ENCODE peak calls at places on chromosomes 5 and 9, in six cellular contexts. One of them, this sample, is unnamed.

GRCh38 chr9:106286249-106286648 is 576.7 kb upstream of the ZNF462 start:
- DNase-seq in CD4-positive, alpha-beta T cell: no peak
- DNase-seq in progenitor cell of endocrine pancreas: no peak
- DNase-seq in choroid plexus epithelial cell: no peak
- DNase-seq in colonic mucosa: no peak
- DNase-seq in IMR-90: no peak
- DNase-seq in this sample: no peak

GRCh38 chr9:117725426-117725887 is 21.3 kb downstream of the TLR4 start:
- DNase-seq in IMR-90: no peak
- DNase-seq in progenitor cell of endocrine pancreas: no peak
- DNase-seq in colonic mucosa: no peak
- DNase-seq in CD4-positive, alpha-beta T cell: no peak
- DNase-seq in choroid plexus epithelial cell: peak; percentile 91
- DNase-seq in this sample: peak; percentile 27

GRCh38 chr5:150642991-150643710 is 2.7 kb downstream of the SYNPO start:
- DNase-seq in choroid plexus epithelial cell: no peak
- DNase-seq in IMR-90: no peak
- DNase-seq in progenitor cell of endocrine pancreas: no peak
- DNase-seq in colonic mucosa: no peak
- DNase-seq in CD4-positive, alpha-beta T cell: no peak
- DNase-seq in this sample: no peak

GRCh38 chr5:171494452-171495121 is 75.1 kb downstream of the FGF18 start:
- DNase-seq in colonic mucosa: peak; percentile 29
- DNase-seq in IMR-90: peak; percentile 59
- DNase-seq in progenitor cell of endocrine pancreas: no peak
- DNase-seq in choroid plexus epithelial cell: peak; percentile 86
- DNase-seq in CD4-positive, alpha-beta T cell: no peak
- DNase-seq in this sample: peak; percentile 96

GRCh38 chr5:71873202-71873601 is 154.1 kb downstream of the CARTPT start:
- DNase-seq in IMR-90: no peak
- DNase-seq in colonic mucosa: no peak
- DNase-seq in progenitor cell of endocrine pancreas: no peak
- DNase-seq in CD4-positive, alpha-beta T cell: no peak
- DNase-seq in choroid plexus epithelial cell: no peak
- DNase-seq in this sample: no peak

GRCh38 chr5:81225463-81225862 is 7.7 kb upstream of the CKMT2 start:
- DNase-seq in IMR-90: no peak
- DNase-seq in colonic mucosa: no peak
- DNase-seq in choroid plexus epithelial cell: no peak
- DNase-seq in CD4-positive, alpha-beta T cell: no peak
- DNase-seq in progenitor cell of endocrine pancreas: no peak
- DNase-seq in this sample: no peak

GRCh38 chr9:77909306-77909705 is 122.3 kb downstream of the GNAQ start:
- DNase-seq in choroid plexus epithelial cell: no peak
- DNase-seq in IMR-90: no peak
- DNase-seq in CD4-positive, alpha-beta T cell: peak; percentile 6
- DNase-seq in colonic mucosa: no peak
- DNase-seq in progenitor cell of endocrine pancreas: no peak
- DNase-seq in this sample: no peak

GRCh38 chr9:88237454-88238280 is 99.4 kb upstream of the SPATA31C2 start:
- DNase-seq in IMR-90: no peak
- DNase-seq in CD4-positive, alpha-beta T cell: no peak
- DNase-seq in choroid plexus epithelial cell: no peak
- DNase-seq in progenitor cell of endocrine pancreas: no peak
- DNase-seq in colonic mucosa: no peak
- DNase-seq in this sample: peak; percentile 3

GRCh38 chr9:70594546-70594945 is 180.1 kb upstream of the KLF9 start:
- DNase-seq in colonic mucosa: no peak
- DNase-seq in IMR-90: no peak
- DNase-seq in choroid plexus epithelial cell: peak; percentile 42
- DNase-seq in CD4-positive, alpha-beta T cell: no peak
- DNase-seq in progenitor cell of endocrine pancreas: no peak
- DNase-seq in this sample: peak; percentile 66

GRCh38 chr9:134642385-134643181 is 980 bp downstream of the COL5A1 start:
- DNase-seq in colonic mucosa: peak; percentile 59
- DNase-seq in choroid plexus epithelial cell: peak; percentile 82
- DNase-seq in IMR-90: peak; percentile 91
- DNase-seq in CD4-positive, alpha-beta T cell: no peak
- DNase-seq in progenitor cell of endocrine pancreas: no peak
- DNase-seq in this sample: peak; percentile 89

GRCh38 chr5:41815261-41815660 is 55.0 kb downstream of the OXCT1 start:
- DNase-seq in CD4-positive, alpha-beta T cell: no peak
- DNase-seq in progenitor cell of endocrine pancreas: no peak
- DNase-seq in IMR-90: no peak
- DNase-seq in colonic mucosa: no peak
- DNase-seq in choroid plexus epithelial cell: no peak
- DNase-seq in this sample: no peak

GRCh38 chr9:749712-750111 is 91.8 kb upstream of the DMRT1 start:
- DNase-seq in choroid plexus epithelial cell: peak; percentile 16
- DNase-seq in IMR-90: no peak
- DNase-seq in colonic mucosa: no peak
- DNase-seq in CD4-positive, alpha-beta T cell: no peak
- DNase-seq in progenitor cell of endocrine pancreas: no peak
- DNase-seq in this sample: no peak

GRCh38 chr5:3353561-3353960 is 242.1 kb upstream of the IRX1 start:
- DNase-seq in colonic mucosa: no peak
- DNase-seq in IMR-90: no peak
- DNase-seq in CD4-positive, alpha-beta T cell: no peak
- DNase-seq in progenitor cell of endocrine pancreas: no peak
- DNase-seq in choroid plexus epithelial cell: no peak
- DNase-seq in this sample: no peak

GRCh38 chr5:10424124-10424731 is 17.5 kb upstream of the ROPN1L start:
- DNase-seq in IMR-90: peak; percentile 44
- DNase-seq in choroid plexus epithelial cell: peak; percentile 71
- DNase-seq in progenitor cell of endocrine pancreas: no peak
- DNase-seq in CD4-positive, alpha-beta T cell: peak; percentile 19
- DNase-seq in colonic mucosa: no peak
- DNase-seq in this sample: peak; percentile 59

GRCh38 chr5:152532714-152533113 is 127.6 kb upstream of the NMUR2 start:
- DNase-seq in IMR-90: peak; percentile 56
- DNase-seq in progenitor cell of endocrine pancreas: no peak
- DNase-seq in CD4-positive, alpha-beta T cell: no peak
- DNase-seq in colonic mucosa: no peak
- DNase-seq in choroid plexus epithelial cell: peak; percentile 74
- DNase-seq in this sample: peak; percentile 70

GRCh38 chr5:86878250-86878649 is 260.5 kb downstream of the COX7C start:
- DNase-seq in colonic mucosa: no peak
- DNase-seq in progenitor cell of endocrine pancreas: no peak
- DNase-seq in choroid plexus epithelial cell: peak; percentile 45
- DNase-seq in CD4-positive, alpha-beta T cell: no peak
- DNase-seq in IMR-90: no peak
- DNase-seq in this sample: no peak

GRCh38 chr9:6506571-6506970 is 93.6 kb downstream of the UHRF2 start:
- DNase-seq in choroid plexus epithelial cell: no peak
- DNase-seq in colonic mucosa: no peak
- DNase-seq in IMR-90: peak; percentile 48
- DNase-seq in progenitor cell of endocrine pancreas: no peak
- DNase-seq in CD4-positive, alpha-beta T cell: no peak
- DNase-seq in this sample: no peak

GRCh38 chr9:105865315-105865714 is 171.0 kb downstream of the TMEM38B start:
- DNase-seq in CD4-positive, alpha-beta T cell: no peak
- DNase-seq in progenitor cell of endocrine pancreas: no peak
- DNase-seq in IMR-90: no peak
- DNase-seq in colonic mucosa: no peak
- DNase-seq in choroid plexus epithelial cell: no peak
- DNase-seq in this sample: no peak

GRCh38 chr5:1065143-1065750 is 46.6 kb downstream of the SLC12A7 start:
- DNase-seq in choroid plexus epithelial cell: no peak
- DNase-seq in CD4-positive, alpha-beta T cell: no peak
- DNase-seq in progenitor cell of endocrine pancreas: no peak
- DNase-seq in IMR-90: no peak
- DNase-seq in colonic mucosa: no peak
- DNase-seq in this sample: no peak

GRCh38 chr9:16191691-16192402 is 639.0 kb downstream of the CCDC171 start:
- DNase-seq in IMR-90: peak; percentile 87
- DNase-seq in choroid plexus epithelial cell: peak; percentile 95
- DNase-seq in progenitor cell of endocrine pancreas: peak; percentile 69
- DNase-seq in CD4-positive, alpha-beta T cell: no peak
- DNase-seq in colonic mucosa: peak; percentile 78
- DNase-seq in this sample: peak; percentile 96

GRCh38 chr9:18888241-18888794 is 144.7 kb downstream of the SAXO1 start:
- DNase-seq in IMR-90: peak; percentile 21
- DNase-seq in colonic mucosa: peak; percentile 34
- DNase-seq in progenitor cell of endocrine pancreas: no peak
- DNase-seq in CD4-positive, alpha-beta T cell: no peak
- DNase-seq in choroid plexus epithelial cell: peak; percentile 45
- DNase-seq in this sample: peak; percentile 88

GRCh38 chr9:89372230-89372816 is 54.0 kb downstream of the SECISBP2 start:
- DNase-seq in IMR-90: no peak
- DNase-seq in progenitor cell of endocrine pancreas: no peak
- DNase-seq in CD4-positive, alpha-beta T cell: peak; percentile 64
- DNase-seq in colonic mucosa: no peak
- DNase-seq in choroid plexus epithelial cell: no peak
- DNase-seq in this sample: no peak

GRCh38 chr5:74404574-74405310 is 235.8 kb downstream of the ENC1 start:
- DNase-seq in colonic mucosa: no peak
- DNase-seq in progenitor cell of endocrine pancreas: no peak
- DNase-seq in CD4-positive, alpha-beta T cell: no peak
- DNase-seq in IMR-90: no peak
- DNase-seq in choroid plexus epithelial cell: no peak
- DNase-seq in this sample: no peak

GRCh38 chr9:33025572-33026347 is 687 bp downstream of the DNAJA1 start:
- DNase-seq in choroid plexus epithelial cell: peak; percentile 54
- DNase-seq in CD4-positive, alpha-beta T cell: peak; percentile 70
- DNase-seq in IMR-90: peak; percentile 32
- DNase-seq in progenitor cell of endocrine pancreas: peak; percentile 61
- DNase-seq in colonic mucosa: peak; percentile 75
- DNase-seq in this sample: peak; percentile 41

GRCh38 chr9:37380570-37380969 is 41.9 kb upstream of the GRHPR start:
- DNase-seq in IMR-90: no peak
- DNase-seq in progenitor cell of endocrine pancreas: no peak
- DNase-seq in CD4-positive, alpha-beta T cell: no peak
- DNase-seq in choroid plexus epithelial cell: no peak
- DNase-seq in colonic mucosa: no peak
- DNase-seq in this sample: no peak

GRCh38 chr5:22852807-22853670 is at the start of gene CDH12:
- DNase-seq in IMR-90: no peak
- DNase-seq in progenitor cell of endocrine pancreas: peak; percentile 42
- DNase-seq in colonic mucosa: no peak
- DNase-seq in choroid plexus epithelial cell: peak; percentile 6
- DNase-seq in CD4-positive, alpha-beta T cell: no peak
- DNase-seq in this sample: no peak

GRCh38 chr5:34914671-34915138 is 599 bp downstream of the RAD1 start:
- DNase-seq in colonic mucosa: peak; percentile 53
- DNase-seq in CD4-positive, alpha-beta T cell: no peak
- DNase-seq in progenitor cell of endocrine pancreas: no peak
- DNase-seq in choroid plexus epithelial cell: peak; percentile 58
- DNase-seq in IMR-90: peak; percentile 29
- DNase-seq in this sample: peak; percentile 39

GRCh38 chr5:43627028-43627427 is 24.0 kb downstream of the NNT start:
- DNase-seq in CD4-positive, alpha-beta T cell: no peak
- DNase-seq in colonic mucosa: peak; percentile 34
- DNase-seq in IMR-90: peak; percentile 64
- DNase-seq in choroid plexus epithelial cell: peak; percentile 84
- DNase-seq in progenitor cell of endocrine pancreas: no peak
- DNase-seq in this sample: peak; percentile 60

GRCh38 chr5:8685704-8686103 is 816.8 kb downstream of the MTRR start:
- DNase-seq in choroid plexus epithelial cell: no peak
- DNase-seq in CD4-positive, alpha-beta T cell: no peak
- DNase-seq in IMR-90: no peak
- DNase-seq in progenitor cell of endocrine pancreas: no peak
- DNase-seq in colonic mucosa: no peak
- DNase-seq in this sample: peak; percentile 4
- TF ChIP-seq CTCF in choroid plexus epithelial cell: peak; percentile 5
- TF ChIP-seq CTCF in CD4-positive, alpha-beta T cell: no peak
- TF ChIP-seq CTCF in IMR-90: peak; percentile 4
- TF ChIP-seq CTCF in progenitor cell of endocrine pancreas: peak; percentile 36
- TF ChIP-seq CTCF in colonic mucosa: no peak
- TF ChIP-seq CTCF in this sample: no peak

GRCh38 chr9:121107041-121107440 is 32.3 kb downstream of the CNTRL start:
- DNase-seq in IMR-90: no peak
- DNase-seq in choroid plexus epithelial cell: peak; percentile 23
- DNase-seq in colonic mucosa: no peak
- DNase-seq in progenitor cell of endocrine pancreas: no peak
- DNase-seq in CD4-positive, alpha-beta T cell: no peak
- DNase-seq in this sample: peak; percentile 17
- TF ChIP-seq CTCF in IMR-90: no peak
- TF ChIP-seq CTCF in choroid plexus epithelial cell: peak; percentile 33
- TF ChIP-seq CTCF in colonic mucosa: no peak
- TF ChIP-seq CTCF in progenitor cell of endocrine pancreas: peak; percentile 23
- TF ChIP-seq CTCF in CD4-positive, alpha-beta T cell: peak; percentile 59
- TF ChIP-seq CTCF in this sample: no peak

GRCh38 chr5:97728920-97729319 is 545.9 kb upstream of the RIOK2 start:
- DNase-seq in IMR-90: peak; percentile 41
- DNase-seq in CD4-positive, alpha-beta T cell: no peak
- DNase-seq in colonic mucosa: no peak
- DNase-seq in progenitor cell of endocrine pancreas: no peak
- DNase-seq in choroid plexus epithelial cell: no peak
- DNase-seq in this sample: no peak

GRCh38 chr5:97729938-97730337 is 546.9 kb upstream of the RIOK2 start:
- DNase-seq in choroid plexus epithelial cell: no peak
- DNase-seq in CD4-positive, alpha-beta T cell: no peak
- DNase-seq in colonic mucosa: no peak
- DNase-seq in IMR-90: no peak
- DNase-seq in progenitor cell of endocrine pancreas: no peak
- DNase-seq in this sample: no peak

GRCh38 chr5:97726106-97726505 is 543.1 kb upstream of the RIOK2 start:
- DNase-seq in IMR-90: no peak
- DNase-seq in colonic mucosa: no peak
- DNase-seq in CD4-positive, alpha-beta T cell: no peak
- DNase-seq in progenitor cell of endocrine pancreas: no peak
- DNase-seq in choroid plexus epithelial cell: peak; percentile 12
- DNase-seq in this sample: no peak
- TF ChIP-seq CTCF in IMR-90: no peak
- TF ChIP-seq CTCF in colonic mucosa: no peak
- TF ChIP-seq CTCF in CD4-positive, alpha-beta T cell: no peak
- TF ChIP-seq CTCF in progenitor cell of endocrine pancreas: peak; percentile 23
- TF ChIP-seq CTCF in choroid plexus epithelial cell: no peak
- TF ChIP-seq CTCF in this sample: peak; percentile 21

GRCh38 chr5:132668706-132669454 is 4.9 kb upstream of the IL4 start:
- DNase-seq in CD4-positive, alpha-beta T cell: no peak
- DNase-seq in colonic mucosa: peak; percentile 10
- DNase-seq in choroid plexus epithelial cell: peak; percentile 10
- DNase-seq in IMR-90: no peak
- DNase-seq in progenitor cell of endocrine pancreas: no peak
- DNase-seq in this sample: no peak

GRCh38 chr5:132669455-132669820 is 4.4 kb upstream of the IL4 start:
- DNase-seq in colonic mucosa: peak; percentile 5
- DNase-seq in progenitor cell of endocrine pancreas: no peak
- DNase-seq in IMR-90: no peak
- DNase-seq in choroid plexus epithelial cell: no peak
- DNase-seq in CD4-positive, alpha-beta T cell: no peak
- DNase-seq in this sample: no peak

GRCh38 chr5:132671000-132671399 is 2.8 kb upstream of the IL4 start:
- DNase-seq in IMR-90: no peak
- DNase-seq in progenitor cell of endocrine pancreas: no peak
- DNase-seq in colonic mucosa: no peak
- DNase-seq in choroid plexus epithelial cell: no peak
- DNase-seq in CD4-positive, alpha-beta T cell: no peak
- DNase-seq in this sample: no peak

GRCh38 chr5:132667761-132668705 is 5.8 kb upstream of the IL4 start:
- DNase-seq in progenitor cell of endocrine pancreas: no peak
- DNase-seq in IMR-90: no peak
- DNase-seq in choroid plexus epithelial cell: no peak
- DNase-seq in CD4-positive, alpha-beta T cell: no peak
- DNase-seq in colonic mucosa: peak; percentile 12
- DNase-seq in this sample: no peak

GRCh38 chr5:132670218-132670617 is 3.6 kb upstream of the IL4 start:
- DNase-seq in choroid plexus epithelial cell: no peak
- DNase-seq in progenitor cell of endocrine pancreas: no peak
- DNase-seq in CD4-positive, alpha-beta T cell: no peak
- DNase-seq in IMR-90: no peak
- DNase-seq in colonic mucosa: no peak
- DNase-seq in this sample: no peak
- TF ChIP-seq CTCF in choroid plexus epithelial cell: no peak
- TF ChIP-seq CTCF in progenitor cell of endocrine pancreas: no peak
- TF ChIP-seq CTCF in CD4-positive, alpha-beta T cell: no peak
- TF ChIP-seq CTCF in IMR-90: no peak
- TF ChIP-seq CTCF in colonic mucosa: no peak
- TF ChIP-seq CTCF in this sample: no peak

This sample was measured in fibroblast of the aortic adventitia.